ENCODE peak calls at places on chromosomes 4 and X, in four cellular contexts. X, F, N and V are unnamed samples.

GRCh38 chr4:174198396-174199179 is 84.9 kb downstream of the FBXO8 start:
- DNase-seq in X (no peak), F (peak; percentile 88), N (no peak), V (peak; percentile 28)

GRCh38 chrX:18146954-18147353 is 73.7 kb downstream of the BEND2 start:
- DNase-seq in X (no peak), F (peak; percentile 14), N (peak; percentile 1), V (peak; percentile 30)

GRCh38 chr4:8294036-8294435 is 24.5 kb downstream of the HTRA3 start:
- DNase-seq in X (no peak), F (no peak), N (no peak), V (no peak)

GRCh38 chr4:98516042-98516440 is 142.4 kb downstream of the TSPAN5 start:
- DNase-seq in X (no peak), F (peak; percentile 93), N (no peak), V (no peak)

GRCh38 chrX:111869639-111870034 is 6.3 kb upstream of the TRPC5OS start:
- DNase-seq in X (peak; percentile 67), F (peak; percentile 52), N (peak; percentile 5), V (peak; percentile 63)

GRCh38 chr4:83071116-83071515 is 36.1 kb downstream of the COPS4 start:
- DNase-seq in X (no peak), F (peak; percentile 55), N (no peak), V (no peak)

GRCh38 chrX:140157611-140158010 is 192.3 kb upstream of the CXorf66 start:
- DNase-seq in X (no peak), F (peak; percentile 56), N (no peak), V (no peak)

GRCh38 chrX:153726286-153727107 is 1.8 kb downstream of the ABCD1 start:
- DNase-seq in X (peak; percentile 77), F (peak; percentile 54), N (peak; percentile 79), V (no peak)

GRCh38 chrX:71098302-71098701 is 2.7 kb downstream of the FOXO4 start:
- DNase-seq in X (peak; percentile 15), F (peak; percentile 39), N (no peak), V (peak; percentile 55)

GRCh38 chr4:3765271-3766206 is 646 bp upstream of the ADRA2C start:
- DNase-seq in X (peak; percentile 34), F (peak; percentile 80), N (peak; percentile 89), V (peak; percentile 78)

GRCh38 chr4:107216379-107216778 is 180.3 kb upstream of the DKK2 start:
- DNase-seq in X (no peak), F (no peak), N (no peak), V (no peak)

GRCh38 chr4:94536649-94537464 is 85.1 kb downstream of the PDLIM5 start:
- DNase-seq in X (no peak), F (no peak), N (no peak), V (no peak)

GRCh38 chr4:102825261-102826071 is 1.9 kb downstream of the UBE2D3 start:
- DNase-seq in X (peak; percentile 45), F (peak; percentile 70), N (no peak), V (peak; percentile 19)

GRCh38 chrX:132443736-132444135 is 45.1 kb downstream of the MBNL3 start:
- DNase-seq in X (no peak), F (peak; percentile 6), N (no peak), V (no peak)

GRCh38 chr4:3768842-3769641 is 2.9 kb downstream of the ADRA2C start:
- DNase-seq in X (no peak), F (no peak), N (no peak), V (no peak)

GRCh38 chr4:5892321-5893012 is 419 bp downstream of the CRMP1 start:
- DNase-seq in X (peak; percentile 60), F (no peak), N (no peak), V (no peak)

GRCh38 chrX:150547511-150548115 is 20.8 kb upstream of the MTM1 start:
- DNase-seq in X (peak; percentile 40), F (peak; percentile 56), N (peak; percentile 68), V (no peak)

GRCh38 chr4:153232768-153233167 is 28.5 kb downstream of the TRIM2 start:
- DNase-seq in X (no peak), F (no peak), N (peak; percentile 72), V (peak; percentile 52)

GRCh38 chr4:140693577-140693976 is 62.6 kb downstream of the TBC1D9 start:
- DNase-seq in X (no peak), F (peak; percentile 76), N (no peak), V (no peak)

GRCh38 chr4:139085141-139085540 is 69.6 kb downstream of the NOCT start:
- DNase-seq in X (no peak), F (peak; percentile 35), N (no peak), V (no peak)

GRCh38 chrX:107710617-107711391 is 64.8 kb downstream of the TSC22D3 start:
- DNase-seq in X (no peak), F (peak; percentile 95), N (peak; percentile 31), V (peak; percentile 59)

GRCh38 chr4:1192493-1193205 is 20.3 kb upstream of the SPON2 start:
- DNase-seq in X (no peak), F (peak; percentile 44), N (no peak), V (no peak)

GRCh38 chrX:47321386-47321785 is 49.0 kb upstream of the ZNF157 start:
- DNase-seq in X (no peak), F (peak; percentile 68), N (no peak), V (no peak)

GRCh38 chr4:2811830-2812599 is 19.1 kb downstream of the SH3BP2 start:
- DNase-seq in X (peak; percentile 39), F (peak; percentile 59), N (no peak), V (peak; percentile 38)

GRCh38 chr4:109682875-109683274 is 20.4 kb downstream of the CASP6 start:
- DNase-seq in X (no peak), F (no peak), N (no peak), V (no peak)

GRCh38 chrX:31209005-31209612 is 137.3 kb upstream of the FTHL17 start:
- DNase-seq in X (no peak), F (peak; percentile 48), N (no peak), V (peak; percentile 35)

GRCh38 chrX:57918750-57919436 is 8.6 kb upstream of the ZXDA start:
- DNase-seq in X (peak; percentile 30), F (peak; percentile 10), N (no peak), V (peak; percentile 11)

GRCh38 chrX:29728639-29729038 is 486.7 kb upstream of the MAGEB2 start:
- DNase-seq in X (no peak), F (peak; percentile 25), N (no peak), V (no peak)

GRCh38 chr4:2510351-2511259 is 25.8 kb upstream of the FAM193A start:
- DNase-seq in X (no peak), F (no peak), N (no peak), V (no peak)

GRCh38 chrX:45750639-45751038 is 550.0 kb upstream of the DIPK2B start:
- DNase-seq in X (no peak), F (peak; percentile 36), N (no peak), V (no peak)

GRCh38 chrX:131783555-131784338 is 239.4 kb upstream of the STK26 start:
- DNase-seq in X (no peak), F (peak; percentile 76), N (no peak), V (peak; percentile 55)

GRCh38 chrX:106612403-106612789 is 618 bp downstream of the RADX start:
- DNase-seq in X (peak; percentile 57), F (no peak), N (no peak), V (no peak)